ENCODE peak calls at places on chromosomes 1 and 21, in four cellular contexts. U is mesendoderm, R is neuronal stem cell, Q is mesenchymal stem cell. B is an unnamed sample.

GRCh38 chr1:214570442-214570841 is 19.0 kb upstream of the PTPN14 start:
- DNase-seq in U (no peak), R (no peak), Q (peak), B (no peak)

GRCh38 chr1:218785928-218786327 is 387.8 kb upstream of the LYPLAL1 start:
- DNase-seq in R (no peak), Q (no peak), U (no peak), B (no peak)

GRCh38 chr1:208201241-208201640 is 42.9 kb downstream of the PLXNA2 start:
- DNase-seq in R (no peak), U (no peak), Q (peak), B (no peak)

GRCh38 chr1:27508139-27508665 is 18.2 kb upstream of the WASF2 start:
- DNase-seq in Q (no peak), R (no peak), U (peak), B (peak)

GRCh38 chr1:110615548-110616130 is 9.5 kb upstream of the KCNA2 start:
- DNase-seq in U (peak), Q (peak), R (peak), B (peak)

GRCh38 chr1:156226116-156226538 is 13.3 kb downstream of the PMF1 start:
- DNase-seq in U (no peak), R (no peak), Q (no peak), B (no peak)

GRCh38 chr1:31549807-31550620 is 26.3 kb upstream of the TINAGL1 start:
- DNase-seq in U (no peak), R (no peak), Q (peak), B (no peak)

GRCh38 chr21:38984982-38985422 is 179.3 kb downstream of the ETS2 start:
- DNase-seq in Q (peak), U (no peak), R (no peak), B (no peak)

GRCh38 chr1:187691439-187691838 is 862.7 kb downstream of the PLA2G4A start:
- DNase-seq in Q (peak), R (no peak), U (no peak), B (no peak)

DNA sequence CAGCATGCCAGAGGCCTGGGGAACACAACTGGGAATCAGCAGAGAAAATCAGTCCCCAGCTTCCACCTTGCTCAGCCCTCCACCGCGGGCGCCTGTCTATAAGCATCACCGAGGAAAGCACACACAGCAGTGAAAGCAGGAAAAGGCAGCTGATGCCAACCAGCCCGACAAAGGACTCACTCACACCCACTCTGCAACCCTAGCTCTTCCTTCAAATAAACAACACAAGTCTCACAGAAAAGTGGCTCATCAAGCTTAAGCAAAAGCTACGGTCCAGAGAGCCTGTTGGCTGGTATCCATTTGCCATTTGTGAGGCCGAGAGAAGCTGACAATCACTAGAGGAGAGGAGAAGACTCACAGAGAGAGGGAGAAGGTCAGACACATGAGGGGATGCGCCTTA is 27.1 kb downstream of the MRAP start:
- DNase-seq in U (no peak), R (no peak), Q (no peak), B (no peak)
- H2BK15ac ChIP-seq in U (no peak), R (no peak), Q (no peak), B (no peak)

GRCh38 chr1:59045636-59046035 is 251.3 kb upstream of the FGGY start:
- DNase-seq in R (no peak), Q (no peak), U (no peak), B (no peak)

GRCh38 chr1:59043796-59044195 is 253.1 kb upstream of the FGGY start:
- DNase-seq in R (no peak), Q (peak), U (peak), B (no peak)

GRCh38 chr1:59046134-59046533 is 250.8 kb upstream of the FGGY start:
- DNase-seq in R (no peak), Q (peak), U (no peak), B (no peak)

GRCh38 chr1:59044535-59045121 is 252.3 kb upstream of the FGGY start:
- DNase-seq in Q (peak), U (no peak), R (no peak), B (no peak)

GRCh38 chr1:59045137-59045536 is 251.8 kb upstream of the FGGY start:
- DNase-seq in R (no peak), Q (no peak), U (no peak), B (no peak)
- H2BK15ac ChIP-seq in R (no peak), Q (no peak), U (no peak), B (no peak)

GRCh38 chr1:152585586-152585985 is 5.3 kb upstream of the LCE3D start:
- DNase-seq in U (no peak), Q (no peak), R (no peak), B (no peak)
- H2BK15ac ChIP-seq in U (no peak), Q (no peak), R (no peak), B (no peak)

GRCh38 chr1:226638608-226639007 is 90.0 kb downstream of the STUM start:
- DNase-seq in R (no peak), Q (no peak), U (no peak), B (no peak)

GRCh38 chr1:226637147-226637935 is 88.8 kb downstream of the STUM start:
- DNase-seq in U (peak), R (no peak), Q (no peak), B (no peak)

GRCh38 chr1:226639631-226640061 is 91.1 kb downstream of the STUM start:
- DNase-seq in Q (no peak), U (no peak), R (no peak), B (no peak)

GRCh38 chr1:226636847-226637096 is 88.2 kb downstream of the STUM start:
- DNase-seq in R (no peak), Q (no peak), U (no peak), B (no peak)

GRCh38 chr1:226638001-226638601 is 89.5 kb downstream of the STUM start:
- DNase-seq in R (no peak), U (no peak), Q (no peak), B (no peak)
- H2BK15ac ChIP-seq in R (no peak), U (no peak), Q (no peak), B (no peak)

DNA sequence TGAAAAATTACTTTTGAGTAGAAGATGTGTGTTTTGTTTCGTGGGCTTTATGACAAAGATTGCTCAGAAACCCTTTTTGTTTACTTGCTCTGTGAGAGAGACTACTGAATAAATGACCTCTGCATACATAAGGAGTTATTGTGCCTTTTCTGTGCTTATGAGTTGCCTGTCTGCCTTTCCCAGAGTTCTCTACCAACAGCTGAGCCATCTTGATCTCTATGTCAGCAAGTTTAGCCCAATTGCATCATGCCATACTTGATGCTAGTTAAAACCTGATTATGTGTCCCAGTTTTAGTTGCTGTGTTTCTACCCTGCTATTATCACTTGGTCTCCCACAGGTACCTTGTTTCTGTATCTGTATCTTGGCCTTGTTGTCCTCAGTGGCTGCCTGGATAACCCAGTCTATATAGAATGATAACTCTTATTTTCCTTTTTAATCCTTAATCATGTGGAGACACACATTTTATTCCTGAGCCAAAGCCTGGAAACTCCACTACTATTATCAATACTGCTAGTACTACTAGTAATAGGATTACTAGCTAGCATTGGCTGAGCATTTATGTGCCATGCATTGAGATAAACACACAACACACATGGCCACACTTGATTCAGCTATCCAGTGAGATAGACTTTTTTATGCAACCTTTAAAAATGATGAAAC is 28.7 kb upstream of the GNG12 start:
- DNase-seq in U (no peak), Q (peak), R (no peak), B (no peak)
- H2BK15ac ChIP-seq in U (no peak), Q (no peak), R (no peak), B (no peak)

DNA sequence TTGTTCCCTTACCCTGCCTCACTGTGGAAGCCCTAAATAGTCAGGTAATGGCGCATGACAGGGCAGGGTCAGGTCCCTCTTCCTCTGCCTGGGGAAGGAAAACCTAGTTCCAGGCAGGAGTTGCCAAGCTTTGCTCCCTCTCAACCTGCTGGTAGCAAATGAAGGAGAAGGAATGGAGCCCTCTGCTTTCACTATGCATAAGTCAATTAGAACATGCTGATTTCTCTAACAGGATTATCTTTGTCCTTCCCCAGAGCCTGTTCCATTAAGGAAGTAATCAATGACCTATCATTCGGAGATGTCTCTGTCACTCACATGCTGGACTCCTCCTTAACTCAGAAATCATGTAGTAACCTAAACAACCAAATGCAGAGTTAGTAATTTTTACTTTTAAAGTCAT is 161.8 kb upstream of the NFIA start:
- DNase-seq in R (no peak), U (peak), Q (no peak), B (no peak)
- H2BK15ac ChIP-seq in R (no peak), U (no peak), Q (no peak), B (no peak)

GRCh38 chr1:16012590-16013219 is 5.1 kb downstream of the HSPB7 start:
- DNase-seq in U (peak), R (no peak), Q (peak), B (peak)
- H2BK15ac ChIP-seq in U (no peak), R (no peak), Q (peak), B (no peak)

GRCh38 chr1:115837386-115837761 is 3.6 kb downstream of the NHLH2 start:
- DNase-seq in R (no peak), U (no peak), Q (no peak), B (no peak)

GRCh38 chr1:115837762-115838421 is 3.0 kb downstream of the NHLH2 start:
- DNase-seq in Q (no peak), R (no peak), U (peak), B (peak)

GRCh38 chr1:115839706-115840095 is 1.2 kb downstream of the NHLH2 start:
- DNase-seq in R (no peak), Q (peak), U (no peak), B (no peak)

GRCh38 chr1:115838805-115839705 is 1.9 kb downstream of the NHLH2 start:
- DNase-seq in R (no peak), Q (peak), U (peak), B (peak)

GRCh38 chr1:115838426-115838804 is 2.5 kb downstream of the NHLH2 start:
- DNase-seq in Q (no peak), U (peak), R (no peak), B (peak)
- H2BK15ac ChIP-seq in Q (no peak), U (no peak), R (peak), B (no peak)

B was measured in H9.